ENCODE peak calls at places on chromosomes 6 and 20, in eight cellular contexts. W is heart left ventricle, V is IMR-90, L is transverse colon, F is uterus, X is right lobe of liver, Z is A549, G is H1. T is an unnamed sample. For H3K4me1, the result is how much of the 10 kb centered on the place peaks cover.

GRCh38 chr6:165895421-165896165 is 232.6 kb upstream of the PDE10A start:
- DNase-seq in Z (no peak), W (no peak), X (no peak), V (no peak), L (no peak), G (no peak), F (no peak), T (no peak)

GRCh38 chr6:32882879-32883250 is 28.9 kb downstream of the PSMB9 start:
- DNase-seq in X (no peak), F (no peak), G (no peak), L (no peak), W (no peak), V (peak), Z (no peak), T (no peak)

GRCh38 chr6:49300443-49300842 is 162.6 kb downstream of the MMUT start:
- DNase-seq in V (no peak), Z (no peak), W (no peak), X (no peak), G (no peak), F (no peak), L (no peak), T (no peak)

GRCh38 chr6:91816335-91816734 is 1229.5 kb upstream of the MAP3K7 start:
- DNase-seq in W (no peak), L (no peak), V (no peak), F (no peak), Z (no peak), G (no peak), X (no peak), T (no peak)

GRCh38 chr6:111625511-111626331 is 20.0 kb upstream of the TRAF3IP2 start:
- DNase-seq in W (peak), G (no peak), Z (no peak), V (peak), X (peak), L (no peak), F (peak), T (no peak)

GRCh38 chr6:11315743-11316437 is 83.4 kb upstream of the NEDD9 start:
- DNase-seq in X (no peak), V (peak), W (no peak), G (no peak), L (peak), Z (peak), F (no peak), T (peak)

GRCh38 chr20:48819813-48820648 is 7.8 kb downstream of the PREX1 start:
- DNase-seq in G (no peak), W (no peak), X (no peak), L (no peak), V (no peak), F (no peak), Z (no peak), T (no peak)

GRCh38 chr20:64176548-64177419 is 12.5 kb downstream of the MYT1 start:
- DNase-seq in L (no peak), V (no peak), G (no peak), F (no peak), W (peak), Z (no peak), X (no peak), T (no peak)

GRCh38 chr20:61559706-61560315 is 307.8 kb downstream of the CDH4 start:
- DNase-seq in X (no peak), V (no peak), F (no peak), G (no peak), Z (no peak), L (no peak), W (no peak), T (no peak)

GRCh38 chr6:42727084-42727601 is 4.7 kb upstream of the PRPH2 start:
- DNase-seq in F (peak), W (peak), Z (no peak), V (peak), G (no peak), L (no peak), X (no peak), T (no peak)

GRCh38 chr6:2020909-2021308 is 224.5 kb downstream of the GMDS start:
- DNase-seq in V (peak), F (no peak), Z (no peak), L (no peak), G (no peak), W (no peak), X (no peak), T (no peak)

GRCh38 chr20:48298851-48299484 is 513.7 kb upstream of the SULF2 start:
- DNase-seq in G (no peak), X (no peak), V (peak), L (peak), F (peak), Z (peak), W (no peak), T (peak)

GRCh38 chr6:150741633-150742200 is 123.8 kb upstream of the MTHFD1L start:
- DNase-seq in X (no peak), F (no peak), Z (no peak), L (no peak), W (no peak), V (no peak), G (no peak), T (no peak)

GRCh38 chr20:11443382-11444119 is 474.1 kb upstream of the BTBD3 start:
- DNase-seq in Z (no peak), W (no peak), L (no peak), F (no peak), G (no peak), V (no peak), X (no peak), T (no peak)

GRCh38 chr6:139159016-139159415 is 24.1 kb downstream of the HECA start:
- DNase-seq in G (no peak), F (no peak), W (no peak), Z (no peak), X (no peak), L (no peak), V (peak), T (no peak)

GRCh38 chr6:48315051-48315719 is 204.2 kb upstream of the PTCHD4 start:
- DNase-seq in W (no peak), G (no peak), X (no peak), F (no peak), Z (no peak), V (no peak), L (no peak), T (no peak)

GRCh38 chr6:16762547-16763477 is 1.6 kb upstream of the ATXN1 start:
- DNase-seq in L (peak), W (peak), G (no peak), V (peak), F (peak), Z (peak), X (peak), T (peak)

GRCh38 chr6:156781882-156782631 is 4.9 kb downstream of the ARID1B start:
- DNase-seq in L (no peak), G (no peak), X (no peak), F (no peak), V (no peak), W (no peak), Z (no peak), T (no peak)

GRCh38 chr20:31567380-31567720 is 37.7 kb upstream of the ID1 start:
- DNase-seq in Z (no peak), W (no peak), F (no peak), G (no peak), L (no peak), X (no peak), V (no peak), T (no peak)

GRCh38 chr20:31564284-31564683 is 40.8 kb upstream of the ID1 start:
- DNase-seq in L (no peak), G (no peak), W (no peak), F (no peak), V (no peak), Z (no peak), X (no peak), T (no peak)

GRCh38 chr20:31566658-31567379 is 38.3 kb upstream of the ID1 start:
- DNase-seq in X (no peak), G (no peak), Z (no peak), V (no peak), F (no peak), W (no peak), L (peak), T (no peak)

GRCh38 chr20:31566332-31566657 is 38.8 kb upstream of the ID1 start:
- DNase-seq in X (no peak), Z (no peak), V (no peak), G (no peak), L (no peak), W (no peak), F (no peak), T (no peak)

DNA sequence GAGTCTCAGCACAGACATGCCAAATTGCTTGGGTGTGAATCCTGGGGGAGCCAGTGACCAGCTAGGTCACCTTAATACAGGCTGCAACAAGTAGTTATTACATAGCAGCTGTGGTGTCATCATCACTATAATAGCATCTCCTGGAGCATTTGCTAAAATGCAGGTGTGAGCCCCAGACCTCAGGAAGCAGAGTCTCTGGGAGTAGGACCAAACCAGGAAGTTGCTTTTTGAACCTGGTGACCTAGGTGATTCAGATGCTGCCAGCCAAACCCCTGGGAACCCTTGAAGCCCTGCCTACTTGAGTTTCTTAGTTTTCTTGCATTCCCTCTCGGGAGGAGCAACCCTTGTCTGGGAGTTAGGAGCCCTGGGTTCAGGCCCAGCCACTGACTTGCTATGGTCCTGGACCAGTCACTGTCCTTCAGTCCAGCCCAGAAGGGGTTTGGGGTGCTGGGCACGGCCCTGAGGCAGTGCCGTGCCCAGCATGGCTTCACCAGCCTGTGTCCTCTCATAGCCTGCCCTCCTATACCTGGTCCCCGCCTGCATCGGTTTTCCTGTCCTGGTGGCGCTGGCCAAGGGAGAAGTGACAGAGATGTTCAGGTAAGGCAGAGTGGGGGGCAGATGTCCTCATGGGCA is 39.3 kb upstream of the ID1 start:
- DNase-seq in X (no peak), Z (no peak), L (peak), G (no peak), W (no peak), F (no peak), V (no peak), T (no peak)
- TF ChIP-seq CTCF in X (no peak), Z (no peak), L (no peak), G (no peak), W (no peak), F (no peak), V (no peak), T (no peak)

DNA sequence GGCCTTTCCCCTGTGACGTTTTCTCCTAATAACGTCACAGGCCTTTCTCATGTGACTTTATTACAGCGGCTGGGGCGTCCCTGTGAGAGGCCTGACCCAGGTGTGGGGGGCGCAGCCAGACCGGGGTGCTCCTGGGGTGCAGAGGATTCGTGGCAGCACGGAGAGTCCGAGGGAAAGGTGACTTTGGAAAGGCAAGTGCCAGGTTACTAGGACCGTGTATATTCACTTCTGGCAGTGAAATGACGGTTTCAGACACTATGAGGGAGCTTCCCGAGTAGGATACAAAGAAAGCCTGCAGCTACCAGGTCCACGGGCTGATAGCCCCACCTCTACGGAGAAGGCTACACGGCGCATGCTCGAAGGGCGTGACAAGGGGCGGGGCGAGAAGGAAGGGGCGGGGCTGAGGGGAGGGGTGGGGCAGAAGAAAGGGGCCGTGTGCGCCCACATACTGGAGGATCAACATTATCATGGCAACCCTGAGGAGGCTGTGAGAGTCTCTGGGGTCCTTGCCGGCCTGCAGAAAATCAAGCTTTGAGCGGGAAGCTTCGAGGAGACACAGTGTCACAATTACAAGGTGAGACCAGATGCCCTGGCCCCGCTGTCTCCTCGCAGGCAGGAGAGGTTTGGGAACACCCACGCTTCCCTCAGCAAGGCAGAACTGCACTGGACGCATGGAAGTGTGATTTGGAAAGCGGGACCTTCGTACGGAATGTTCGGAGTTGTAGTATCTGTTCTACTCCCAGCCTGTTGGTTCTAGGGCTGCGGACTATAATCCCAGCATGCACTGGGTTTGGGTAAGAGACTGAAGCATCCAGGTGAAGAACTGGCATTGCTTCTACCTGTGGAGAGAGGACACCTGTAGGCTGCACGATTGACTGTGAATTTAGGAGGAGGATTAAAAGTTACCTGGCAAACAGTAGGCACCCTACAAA is 54.4 kb upstream of the ZNF337 start:
- DNase-seq in V (peak), F (peak), G (no peak), Z (peak), L (peak), X (peak), W (peak), T (no peak)
- TF ChIP-seq POLR2A in V (no peak), F (no peak), G (no peak), Z (peak), L (peak), X (no peak), W (peak), T (no peak)

GRCh38 chr6:37826188-37826587 is 6.7 kb downstream of the ZFAND3 start:
- DNase-seq in V (no peak), L (no peak), F (no peak), X (no peak), W (no peak), G (no peak), Z (no peak), T (no peak)

GRCh38 chr6:37824170-37824569 is 4.6 kb downstream of the ZFAND3 start:
- DNase-seq in X (no peak), G (no peak), Z (no peak), L (no peak), F (no peak), W (no peak), V (no peak), T (no peak)

GRCh38 chr6:37830225-37830624 is 10.7 kb downstream of the ZFAND3 start:
- DNase-seq in W (no peak), L (no peak), Z (no peak), V (no peak), X (no peak), F (no peak), G (no peak), T (no peak)

GRCh38 chr6:37827603-37828265 is 8.2 kb downstream of the ZFAND3 start:
- DNase-seq in W (no peak), L (no peak), X (no peak), F (no peak), G (no peak), V (no peak), Z (no peak), T (no peak)

DNA sequence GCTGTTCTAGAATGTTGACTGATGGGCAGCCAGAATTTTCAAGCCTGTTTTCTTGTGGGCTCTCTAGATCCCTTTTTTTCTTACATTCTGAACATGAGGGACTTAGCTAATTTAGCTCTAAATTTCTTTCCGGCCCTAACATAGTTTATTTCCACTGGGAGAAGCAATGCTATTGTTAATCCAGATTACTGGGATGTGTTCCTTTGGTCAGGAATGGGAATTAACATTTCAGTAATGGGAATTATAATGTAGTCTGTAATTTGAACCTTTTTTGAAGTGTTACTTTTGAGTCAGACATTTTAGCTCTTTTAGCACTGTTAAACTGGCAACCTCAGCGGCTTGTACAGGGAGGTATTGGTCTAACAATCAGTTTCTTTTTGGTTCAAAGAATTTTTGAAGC is 7.5 kb downstream of the ZFAND3 start:
- DNase-seq in X (no peak), G (no peak), V (no peak), L (no peak), F (no peak), Z (no peak), W (no peak), T (no peak)
- H3K4me1 ChIP-seq in X (under half), G (under half), V (under half), L (under half), F (under half), Z (under half), W (half or more), T (under half)

DNA sequence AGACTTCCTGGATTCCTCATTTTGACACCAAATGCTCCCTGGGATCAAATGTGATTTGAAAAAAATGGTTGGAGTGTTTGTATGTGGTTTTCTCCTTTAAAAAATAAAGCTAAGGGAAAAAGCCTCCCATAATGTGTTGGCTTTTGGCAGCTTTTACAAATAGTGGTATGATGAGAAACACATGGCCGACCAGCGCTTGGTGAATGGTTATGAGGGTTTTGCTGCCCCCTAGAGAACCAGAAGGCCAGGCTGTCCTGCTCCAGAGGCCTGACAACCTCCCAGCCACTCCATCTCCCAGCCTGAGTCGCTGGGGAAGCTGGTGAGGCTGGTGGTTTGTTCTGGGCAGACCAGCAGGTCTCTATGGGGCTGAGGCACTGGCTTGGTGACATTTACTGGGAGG is 69.3 kb downstream of the CLIC5 start:
- DNase-seq in V (peak), L (no peak), Z (no peak), W (peak), X (no peak), G (no peak), F (peak), T (no peak)
- TF ChIP-seq CTCF in V (peak), L (no peak), Z (no peak), W (peak), X (peak), G (peak), F (peak), T (no peak)

GRCh38 chr6:4021133-4021861 is 57.6 kb downstream of the FAM217A start:
- DNase-seq in L (peak), Z (peak), F (peak), X (peak), W (peak), G (peak), V (peak), T (peak)

GRCh38 chr6:4017847-4018193 is 61.1 kb downstream of the FAM217A start:
- DNase-seq in L (no peak), Z (no peak), W (no peak), X (no peak), F (no peak), G (no peak), V (peak), T (no peak)

GRCh38 chr6:4017058-4017457 is 61.9 kb downstream of the FAM217A start:
- DNase-seq in L (no peak), V (no peak), F (no peak), G (no peak), X (no peak), W (no peak), Z (no peak), T (no peak)

GRCh38 chr6:4020822-4021132 is 58.2 kb downstream of the FAM217A start:
- DNase-seq in L (no peak), V (no peak), X (no peak), G (no peak), F (no peak), W (no peak), Z (no peak), T (no peak)

GRCh38 chr6:4018194-4019111 is 60.5 kb downstream of the FAM217A start:
- DNase-seq in X (peak), W (peak), Z (peak), G (peak), F (peak), V (peak), L (peak), T (peak)
- TF ChIP-seq POLR2A in X (peak), W (peak), Z (peak), G (peak), F (peak), V (peak), L (peak), T (peak)

GRCh38 chr6:31592396-31592771 is 422 bp downstream of the NCR3 start:
- DNase-seq in V (no peak), L (no peak), W (no peak), G (no peak), X (no peak), Z (no peak), F (no peak), T (no peak)
- H3K4me1 ChIP-seq in V (under half), L (under half), W (under half), G (under half), X (under half), Z (under half), F (under half), T (under half)

GRCh38 chr6:71190809-71191208 is 97.8 kb upstream of the OGFRL1 start:
- DNase-seq in L (no peak), V (peak), W (no peak), X (no peak), F (no peak), Z (no peak), G (no peak), T (no peak)
- TF ChIP-seq CTCF in L (no peak), V (peak), W (peak), X (peak), F (no peak), Z (peak), G (no peak), T (no peak)

T was measured in prostate gland.